ENCODE peak calls at places on chromosomes 13 and 19, in five cellular contexts. A is aorta; I is CD4-positive, CD25-positive, alpha-beta regulatory T cell; G is lung; L is ascending aorta. F is an unnamed sample. For H3K4me1, the result is how much of the 10 kb centered on the place peaks cover.

GRCh38 chr19:10113592-10113963 is 2.1 kb downstream of the P2RY11 start:
- DNase-seq in A (peak), I (no peak), G (no peak), L (no peak), F (no peak)

GRCh38 chr19:40503300-40503699 is 36.5 kb downstream of the SPTBN4 start:
- DNase-seq in A (no peak), I (no peak), G (no peak), L (no peak), F (no peak)

GRCh38 chr19:32458500-32459123 is 53.0 kb downstream of the DPY19L3 start:
- DNase-seq in A (no peak), I (peak), G (no peak), L (no peak), F (no peak)

GRCh38 chr19:33032218-33032781 is 32.4 kb downstream of the RHPN2 start:
- DNase-seq in A (no peak), I (no peak), G (no peak), L (no peak), F (no peak)

GRCh38 chr19:49594157-49595005 is 3.4 kb downstream of the PRR12 start:
- DNase-seq in A (no peak), I (no peak), G (no peak), L (no peak), F (peak)

GRCh38 chr13:103140001-103140671 is 73.9 kb upstream of the SLC10A2 start:
- DNase-seq in A (no peak), I (no peak), G (no peak), L (no peak), F (no peak)

GRCh38 chr19:30864460-30865215 is 484.6 kb downstream of the TSHZ3 start:
- DNase-seq in A (no peak), I (no peak), G (no peak), L (peak), F (no peak)

GRCh38 chr19:35248310-35249145 is at the start of gene LSR:
- DNase-seq in A (peak), I (peak), G (peak), L (no peak), F (peak)

GRCh38 chr19:47729799-47730520 is 15.4 kb upstream of the NOP53 start:
- DNase-seq in A (peak), I (no peak), G (peak), L (peak), F (peak)

GRCh38 chr19:355134-355533 is 10.5 kb upstream of the MIER2 start:
- DNase-seq in A (peak), I (no peak), G (no peak), L (peak), F (no peak)

GRCh38 chr13:29429496-29429895 is 166.0 kb downstream of the SLC7A1 start:
- DNase-seq in A (no peak), I (no peak), G (no peak), L (no peak), F (no peak)

GRCh38 chr19:41922585-41922984 is 5.7 kb downstream of the ERFL start:
- DNase-seq in A (no peak), I (no peak), G (no peak), L (no peak), F (peak)

GRCh38 chr19:21482863-21483276 is 22.5 kb upstream of the ZNF429 start:
- DNase-seq in A (peak), I (peak), G (peak), L (peak), F (peak)

GRCh38 chr13:50224534-50224933 is 209.3 kb downstream of the KCNRG start:
- DNase-seq in A (no peak), I (no peak), G (no peak), L (no peak), F (no peak)

GRCh38 chr13:51770681-51771417 is 33.1 kb downstream of the DHRS12 start:
- DNase-seq in A (no peak), I (no peak), G (no peak), L (no peak), F (no peak)

GRCh38 chr19:45528149-45528743 is 21.0 kb downstream of the VASP start:
- DNase-seq in A (no peak), I (no peak), G (no peak), L (no peak), F (no peak)

GRCh38 chr19:16912780-16913179 is 24.0 kb downstream of the F2RL3 start:
- DNase-seq in A (no peak), I (no peak), G (no peak), L (no peak), F (no peak)

GRCh38 chr13:27619093-27619705 is 1.1 kb downstream of the LNX2 start:
- DNase-seq in A (no peak), I (no peak), G (no peak), L (no peak), F (no peak)

GRCh38 chr13:36666482-36667264 is 7.1 kb upstream of the SERTM1 start:
- DNase-seq in A (no peak), I (no peak), G (no peak), L (no peak), F (no peak)

GRCh38 chr19:17719730-17720486 is 628 bp downstream of the MAP1S start:
- DNase-seq in A (no peak), I (no peak), G (peak), L (no peak), F (no peak)

GRCh38 chr19:13099073-13099999 is 3.3 kb downstream of the LYL1 start:
- DNase-seq in A (peak), I (peak), G (peak), L (peak), F (peak)

GRCh38 chr13:84927442-84928169 is 871.6 kb downstream of the SLITRK6 start:
- DNase-seq in A (peak), I (no peak), G (no peak), L (no peak), F (no peak)

GRCh38 chr19:53868892-53869804 is 1.5 kb downstream of the MYADM start:
- DNase-seq in A (peak), I (peak), G (peak), L (peak), F (peak)

GRCh38 chr19:7266832-7267231 is 27.4 kb downstream of the INSR start:
- DNase-seq in A (no peak), I (no peak), G (no peak), L (no peak), F (no peak)

GRCh38 chr13:22061371-22061805 is 390.5 kb downstream of the FGF9 start:
- DNase-seq in A (no peak), I (peak), G (no peak), L (no peak), F (no peak)

GRCh38 chr19:16895467-16896097 is 6.8 kb downstream of the F2RL3 start:
- DNase-seq in A (no peak), I (no peak), G (no peak), L (no peak), F (peak)

GRCh38 chr13:93953856-93954255 is 525.6 kb downstream of the DCT start:
- DNase-seq in A (no peak), I (no peak), G (no peak), L (no peak), F (no peak)

GRCh38 chr19:8445488-8446001 is 770 bp downstream of the HNRNPM start:
- DNase-seq in A (peak), I (no peak), G (peak), L (peak), F (peak)

GRCh38 chr13:27830010-27830409 is 37.7 kb downstream of the GSX1 start:
- DNase-seq in A (peak), I (peak), G (peak), L (no peak), F (peak)

GRCh38 chr19:43651758-43652545 is 12.3 kb upstream of the CADM4 start:
- DNase-seq in A (no peak), I (peak), G (peak), L (no peak), F (peak)

GRCh38 chr13:40664100-40665060 is 2.1 kb downstream of the FOXO1 start:
- DNase-seq in A (peak), I (peak), G (peak), L (peak), F (peak)

GRCh38 chr13:92573467-92574057 is 653.0 kb upstream of the GPC6 start:
- DNase-seq in A (no peak), I (no peak), G (no peak), L (no peak), F (no peak)

GRCh38 chr13:40146063-40146462 is 490.6 kb downstream of the COG6 start:
- DNase-seq in A (no peak), I (no peak), G (no peak), L (no peak), F (no peak)

DNA sequence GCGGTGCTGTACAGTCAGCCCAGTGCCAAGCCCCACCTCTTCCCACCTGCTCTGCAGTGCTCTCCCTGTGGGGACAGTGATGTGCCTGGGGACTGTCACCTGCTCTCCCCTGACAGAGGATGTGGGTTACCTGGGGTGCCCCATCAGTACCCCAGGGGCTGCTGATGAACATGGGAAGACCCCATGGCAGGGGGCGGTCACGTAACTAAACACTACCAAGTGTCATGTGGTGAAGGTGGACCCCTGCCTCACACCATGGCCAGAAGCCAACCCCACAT is 12.7 kb downstream of the KDM4B start:
- DNase-seq in A (peak), I (no peak), G (no peak), L (no peak), F (no peak)
- H3K4me1 ChIP-seq in A (under half), I (under half), G (under half), L (under half), F (under half)

DNA sequence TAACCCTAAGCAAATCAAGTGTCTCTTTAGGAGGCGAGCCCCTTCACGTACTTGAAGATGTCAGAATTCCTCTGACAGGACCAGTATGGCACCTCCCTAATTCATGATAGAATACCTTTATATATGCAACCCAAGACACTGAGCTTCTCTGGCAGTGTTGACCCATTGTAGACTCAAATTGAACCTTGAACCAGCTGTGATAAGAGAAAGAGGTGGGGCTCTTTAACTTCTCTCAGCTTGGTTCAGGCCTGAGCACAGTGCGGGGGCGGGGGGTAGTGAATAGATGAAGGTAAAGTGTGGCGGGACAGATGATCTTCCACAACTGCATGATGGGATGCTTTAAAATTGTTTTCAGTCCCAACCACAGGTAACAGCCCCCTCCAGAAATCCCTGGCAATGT is 12.1 kb downstream of the MBNL2 start:
- DNase-seq in A (no peak), I (no peak), G (no peak), L (no peak), F (no peak)
- H3K4me1 ChIP-seq in A (under half), I (under half), G (half or more), L (under half), F (under half)

GRCh38 chr19:15468675-15469512 is 4.5 kb upstream of the RASAL3 start:
- DNase-seq in A (no peak), I (no peak), G (no peak), L (no peak), F (no peak)
- H3K4me1 ChIP-seq in A (under half), I (half or more), G (under half), L (under half), F (under half)

GRCh38 chr13:110413311-110414040 is 106.4 kb downstream of the COL4A2 start:
- DNase-seq in A (peak), I (no peak), G (no peak), L (peak), F (no peak)

GRCh38 chr13:110415669-110416068 is 108.6 kb downstream of the COL4A2 start:
- DNase-seq in A (no peak), I (no peak), G (no peak), L (no peak), F (no peak)

GRCh38 chr13:110414283-110414682 is 107.2 kb downstream of the COL4A2 start:
- DNase-seq in A (no peak), I (no peak), G (no peak), L (peak), F (no peak)

GRCh38 chr13:110417537-110417908 is 110.4 kb downstream of the COL4A2 start:
- DNase-seq in A (no peak), I (no peak), G (no peak), L (no peak), F (no peak)

DNA sequence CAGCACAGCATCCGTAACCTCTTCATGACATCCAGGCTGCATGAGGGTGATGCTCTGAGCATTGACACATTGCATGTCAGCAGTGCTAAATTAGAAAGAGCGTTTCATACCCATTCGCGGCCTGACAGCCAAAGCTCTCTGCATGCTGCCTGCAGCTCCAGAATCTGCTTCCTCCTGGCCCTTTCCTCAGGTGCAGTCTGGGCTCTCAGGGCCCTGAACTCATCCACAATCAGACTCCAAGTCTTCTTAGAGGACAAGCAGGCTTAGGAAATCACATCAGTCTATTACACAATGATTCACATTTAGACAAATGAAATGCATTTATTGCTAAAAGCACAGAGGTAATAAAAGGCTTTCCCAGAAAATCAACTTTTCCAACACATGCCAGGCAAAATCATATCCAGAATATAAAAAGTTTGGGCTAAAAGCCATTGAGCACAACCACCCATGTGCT is 109.1 kb downstream of the COL4A2 start:
- DNase-seq in A (no peak), I (no peak), G (no peak), L (no peak), F (no peak)
- H3K4me1 ChIP-seq in A (under half), I (under half), G (under half), L (half or more), F (under half)

F was measured in ovary.